ENCODE peak calls at places on chromosomes 6 and 20, in five cellular contexts. X is Peyer's patch, J is endothelial cell of umbilical vein, K is GM12892, T is upper lobe of left lung. Y is an unnamed sample.

GRCh38 chr20:50138479-50139393 is 14.8 kb downstream of the PEDS1 start:
- DNase-seq in J (no peak), X (no peak), T (no peak), K (no peak), Y (no peak)

GRCh38 chr20:13220194-13220856 is 749 bp upstream of the ISM1 start:
- DNase-seq in J (peak), T (peak), K (peak), X (peak), Y (peak)

GRCh38 chr6:90575267-90575666 is 11.6 kb downstream of the MAP3K7 start:
- DNase-seq in X (no peak), T (no peak), K (no peak), J (no peak), Y (no peak)

GRCh38 chr6:155481215-155481614 is 25.6 kb upstream of the NOX3 start:
- DNase-seq in K (no peak), T (no peak), J (no peak), X (no peak), Y (no peak)

GRCh38 chr6:72466971-72467566 is 154.8 kb upstream of the KCNQ5 start:
- DNase-seq in K (no peak), T (no peak), J (no peak), X (no peak), Y (no peak)

GRCh38 chr6:82118150-82118562 is 129.4 kb downstream of the IBTK start:
- DNase-seq in J (no peak), K (no peak), X (no peak), T (no peak), Y (no peak)

GRCh38 chr6:70474751-70475150 is 61.4 kb downstream of the FAM135A start:
- DNase-seq in T (no peak), K (no peak), J (no peak), X (no peak), Y (peak)

GRCh38 chr6:153957409-153957808 is 81.6 kb upstream of the OPRM1 start:
- DNase-seq in X (no peak), J (no peak), T (no peak), K (no peak), Y (no peak)

GRCh38 chr20:3890999-3891929 is 2.1 kb downstream of the PANK2 start:
- DNase-seq in X (no peak), J (no peak), K (no peak), T (no peak), Y (no peak)

GRCh38 chr20:49612127-49612738 is 44.3 kb upstream of the PTGIS start:
- DNase-seq in K (no peak), T (no peak), X (no peak), J (no peak), Y (no peak)

GRCh38 chr6:115643762-115644161 is 416.9 kb downstream of the FRK start:
- DNase-seq in K (no peak), T (no peak), J (no peak), X (no peak), Y (no peak)

GRCh38 chr6:73062121-73062520 is 163.2 kb downstream of the KHDC1L start:
- DNase-seq in T (no peak), X (no peak), K (no peak), J (no peak), Y (no peak)

GRCh38 chr20:32621071-32621913 is 36.2 kb upstream of the NOL4L start:
- DNase-seq in J (no peak), K (no peak), T (no peak), X (no peak), Y (no peak)

GRCh38 chr6:159527351-159527750 is 165.7 kb downstream of the SOD2 start:
- DNase-seq in K (no peak), J (no peak), T (no peak), X (no peak), Y (no peak)

GRCh38 chr6:36120539-36120938 is 9.8 kb upstream of the MAPK13 start:
- DNase-seq in T (peak), X (peak), J (no peak), K (no peak), Y (no peak)

GRCh38 chr6:167244991-167245390 is 46.1 kb upstream of the UNC93A start:
- DNase-seq in T (no peak), J (no peak), K (no peak), X (no peak), Y (no peak)

GRCh38 chr6:105409734-105410133 is 6.9 kb upstream of the PREP start:
- DNase-seq in K (no peak), J (no peak), T (no peak), X (no peak), Y (no peak)

GRCh38 chr6:165204807-165205545 is 104.4 kb downstream of the C6orf118 start:
- DNase-seq in K (no peak), J (no peak), T (no peak), X (no peak), Y (no peak)

GRCh38 chr6:108119212-108120141 is 44.9 kb upstream of the OSTM1 start:
- DNase-seq in X (no peak), K (no peak), T (no peak), J (no peak), Y (peak)

GRCh38 chr6:42404494-42404893 is 47.2 kb downstream of the TRERF1 start:
- DNase-seq in K (no peak), T (peak), X (no peak), J (peak), Y (peak)

GRCh38 chr6:28862077-28862476 is 61.7 kb downstream of the TRIM27 start:
- DNase-seq in T (no peak), J (no peak), K (no peak), X (no peak), Y (no peak)

GRCh38 chr6:69416739-69417138 is 380.1 kb downstream of the LMBRD1 start:
- DNase-seq in T (no peak), J (no peak), X (no peak), K (no peak), Y (no peak)

GRCh38 chr6:142155895-142156757 is 9.1 kb downstream of the VTA1 start:
- DNase-seq in T (no peak), J (peak), K (no peak), X (no peak), Y (no peak)

GRCh38 chr20:34529742-34530141 is 13.5 kb downstream of the DYNLRB1 start:
- DNase-seq in K (no peak), X (no peak), J (no peak), T (no peak), Y (no peak)

GRCh38 chr6:9250852-9251251 is 815.5 kb upstream of the SLC35B3 start:
- DNase-seq in K (no peak), J (peak), X (no peak), T (peak), Y (peak)

GRCh38 chr6:85362652-85363310 is 87.1 kb upstream of the NT5E start:
- DNase-seq in T (no peak), X (no peak), K (no peak), J (no peak), Y (no peak)

GRCh38 chr6:131998255-131998982 is 47.2 kb upstream of the CCN2 start:
- DNase-seq in K (no peak), T (no peak), X (no peak), J (no peak), Y (no peak)

GRCh38 chr20:63292292-63292701 is 689 bp upstream of the COL20A1 start:
- DNase-seq in J (no peak), K (no peak), T (no peak), X (no peak), Y (no peak)

GRCh38 chr20:58699246-58700107 is 6.9 kb downstream of the NPEPL1 start:
- DNase-seq in T (peak), K (no peak), J (no peak), X (no peak), Y (no peak)

GRCh38 chr6:6815732-6816131 is 227.2 kb downstream of the LY86 start:
- DNase-seq in K (no peak), J (no peak), X (no peak), T (no peak), Y (no peak)
- TF ChIP-seq POLR2A in K (no peak), J (no peak), X (no peak), T (no peak), Y (no peak)

GRCh38 chr6:39907871-39908575 is 26.2 kb downstream of the MOCS1 start:
- DNase-seq in J (no peak), K (no peak), T (no peak), X (no peak), Y (no peak)

GRCh38 chr6:39909701-39910100 is 24.6 kb downstream of the MOCS1 start:
- DNase-seq in X (no peak), J (no peak), K (no peak), T (no peak), Y (no peak)

GRCh38 chr6:39911513-39912125 is 22.6 kb downstream of the MOCS1 start:
- DNase-seq in J (no peak), K (no peak), T (no peak), X (no peak), Y (no peak)

GRCh38 chr6:39910164-39910563 is 24.1 kb downstream of the MOCS1 start:
- DNase-seq in J (no peak), T (no peak), K (no peak), X (no peak), Y (no peak)

GRCh38 chr6:39908838-39909583 is 25.3 kb downstream of the MOCS1 start:
- DNase-seq in J (no peak), K (no peak), T (no peak), X (no peak), Y (no peak)
- TF ChIP-seq POLR2A in J (no peak), K (no peak), T (no peak), X (no peak), Y (no peak)

GRCh38 chr6:3137057-3137777 is 18.7 kb downstream of the BPHL start:
- DNase-seq in K (no peak), T (no peak), J (no peak), X (no peak), Y (no peak)

GRCh38 chr6:3138341-3138740 is 19.0 kb downstream of the TUBB2A start:
- DNase-seq in X (no peak), J (peak), K (no peak), T (no peak), Y (no peak)

GRCh38 chr6:3133515-3133914 is 15.0 kb downstream of the BPHL start:
- DNase-seq in J (no peak), K (no peak), T (no peak), X (no peak), Y (no peak)

GRCh38 chr6:3135668-3136297 is 17.3 kb downstream of the BPHL start:
- DNase-seq in X (no peak), T (no peak), K (no peak), J (no peak), Y (no peak)

DNA sequence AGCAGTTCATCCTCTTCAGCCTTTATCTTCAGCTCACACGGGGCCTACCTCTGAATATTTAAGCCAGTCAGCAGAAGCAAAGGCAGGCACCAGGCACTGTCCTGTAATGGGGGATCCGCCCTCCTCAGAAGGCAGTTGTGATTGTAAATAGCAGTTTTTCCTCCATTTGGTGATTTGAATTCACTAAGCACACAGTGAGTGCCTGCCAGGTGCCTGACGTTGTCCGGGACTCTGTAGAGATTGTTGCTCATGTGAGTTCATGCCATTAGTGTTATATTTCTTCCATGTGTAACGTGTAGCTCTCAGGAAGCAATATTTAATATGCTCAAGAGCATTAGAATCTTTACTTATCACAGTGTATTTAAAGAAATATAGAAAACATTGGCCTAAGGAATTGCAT is 17.9 kb downstream of the BPHL start:
- DNase-seq in J (no peak), K (no peak), X (no peak), T (no peak), Y (no peak)
- TF ChIP-seq POLR2A in J (no peak), K (no peak), X (no peak), T (no peak), Y (no peak)

GRCh38 chr6:33271608-33272357 is at the start of the genes RPS18 and VPS52:
- DNase-seq in J (peak), K (peak), X (peak), T (peak), Y (peak)

GRCh38 chr6:33272358-33273128 is 668 bp downstream of the RPS18 start:
- DNase-seq in T (no peak), J (no peak), X (no peak), K (no peak), Y (no peak)

GRCh38 chr6:33273129-33273923 is 1.5 kb downstream of the RPS18 start:
- DNase-seq in X (no peak), K (no peak), J (peak), T (no peak), Y (no peak)

GRCh38 chr6:33276581-33276863 is 401 bp upstream of the B3GALT4 start:
- DNase-seq in K (no peak), T (no peak), J (no peak), X (no peak), Y (no peak)

GRCh38 chr6:33273924-33274902 is 2.3 kb downstream of the RPS18 start:
- DNase-seq in K (no peak), T (no peak), J (no peak), X (no peak), Y (no peak)
- TF ChIP-seq POLR2A in K (peak), T (no peak), J (no peak), X (no peak), Y (no peak)

Y was measured in H1.